ENCODE peak calls at places on chromosomes 2 and 18, in ten cellular contexts. One of them, this sample, is unnamed.

GRCh38 chr2:99249951-99250350 is 5.5 kb downstream of the LYG2 start:
- DNase-seq in transverse colon: no peak
- DNase-seq in GM13977: no peak
- DNase-seq in mesothelial cell of epicardium: no peak
- DNase-seq in fibroblast of lung: no peak
- DNase-seq in neural progenitor cell: no peak
- DNase-seq in nephron progenitor cell: no peak
- DNase-seq in astrocyte of the spinal cord: no peak
- DNase-seq in choroid plexus epithelial cell: no peak
- DNase-seq in cardiac fibroblast: no peak
- DNase-seq in this sample: no peak

GRCh38 chr18:903703-904102 is 968 bp upstream of the ADCYAP1 start:
- DNase-seq in transverse colon: no peak
- DNase-seq in GM13977: peak
- DNase-seq in mesothelial cell of epicardium: peak
- DNase-seq in fibroblast of lung: peak
- DNase-seq in neural progenitor cell: peak
- DNase-seq in nephron progenitor cell: peak
- DNase-seq in astrocyte of the spinal cord: peak
- DNase-seq in choroid plexus epithelial cell: peak
- DNase-seq in cardiac fibroblast: peak
- DNase-seq in this sample: no peak

GRCh38 chr2:120566331-120567035 is 169.2 kb upstream of the GLI2 start:
- DNase-seq in transverse colon: no peak
- DNase-seq in GM13977: no peak
- DNase-seq in mesothelial cell of epicardium: no peak
- DNase-seq in fibroblast of lung: peak
- DNase-seq in neural progenitor cell: no peak
- DNase-seq in nephron progenitor cell: no peak
- DNase-seq in astrocyte of the spinal cord: peak
- DNase-seq in choroid plexus epithelial cell: peak
- DNase-seq in cardiac fibroblast: peak
- DNase-seq in this sample: peak

GRCh38 chr2:226048625-226049024 is 649.1 kb downstream of the NYAP2 start:
- DNase-seq in transverse colon: no peak
- DNase-seq in GM13977: no peak
- DNase-seq in mesothelial cell of epicardium: no peak
- DNase-seq in fibroblast of lung: peak
- DNase-seq in neural progenitor cell: peak
- DNase-seq in nephron progenitor cell: peak
- DNase-seq in astrocyte of the spinal cord: peak
- DNase-seq in choroid plexus epithelial cell: peak
- DNase-seq in cardiac fibroblast: peak
- DNase-seq in this sample: peak

GRCh38 chr2:176118606-176119370 is 2.2 kb downstream of the HOXD10 start:
- DNase-seq in transverse colon: peak
- DNase-seq in GM13977: no peak
- DNase-seq in mesothelial cell of epicardium: no peak
- DNase-seq in fibroblast of lung: no peak
- DNase-seq in neural progenitor cell: peak
- DNase-seq in nephron progenitor cell: peak
- DNase-seq in astrocyte of the spinal cord: no peak
- DNase-seq in choroid plexus epithelial cell: no peak
- DNase-seq in cardiac fibroblast: peak
- DNase-seq in this sample: no peak

GRCh38 chr18:75036941-75037516 is 171.9 kb downstream of the PTGR3 start:
- DNase-seq in transverse colon: no peak
- DNase-seq in GM13977: no peak
- DNase-seq in mesothelial cell of epicardium: no peak
- DNase-seq in fibroblast of lung: no peak
- DNase-seq in neural progenitor cell: no peak
- DNase-seq in nephron progenitor cell: no peak
- DNase-seq in astrocyte of the spinal cord: no peak
- DNase-seq in choroid plexus epithelial cell: no peak
- DNase-seq in cardiac fibroblast: peak
- DNase-seq in this sample: no peak

GRCh38 chr2:217989221-217989948 is 13.4 kb downstream of the TNS1 start:
- DNase-seq in transverse colon: no peak
- DNase-seq in GM13977: no peak
- DNase-seq in mesothelial cell of epicardium: no peak
- DNase-seq in fibroblast of lung: no peak
- DNase-seq in neural progenitor cell: no peak
- DNase-seq in nephron progenitor cell: no peak
- DNase-seq in astrocyte of the spinal cord: no peak
- DNase-seq in choroid plexus epithelial cell: no peak
- DNase-seq in cardiac fibroblast: no peak
- DNase-seq in this sample: no peak

GRCh38 chr18:36653870-36654269 is 174.9 kb downstream of the TPGS2 start:
- DNase-seq in transverse colon: no peak
- DNase-seq in GM13977: no peak
- DNase-seq in mesothelial cell of epicardium: no peak
- DNase-seq in fibroblast of lung: no peak
- DNase-seq in neural progenitor cell: no peak
- DNase-seq in nephron progenitor cell: no peak
- DNase-seq in astrocyte of the spinal cord: no peak
- DNase-seq in choroid plexus epithelial cell: no peak
- DNase-seq in cardiac fibroblast: no peak
- DNase-seq in this sample: no peak

GRCh38 chr2:100320547-100321180 is 1.6 kb downstream of the LONRF2 start:
- DNase-seq in transverse colon: no peak
- DNase-seq in GM13977: no peak
- DNase-seq in mesothelial cell of epicardium: no peak
- DNase-seq in fibroblast of lung: no peak
- DNase-seq in neural progenitor cell: no peak
- DNase-seq in nephron progenitor cell: peak
- DNase-seq in astrocyte of the spinal cord: no peak
- DNase-seq in choroid plexus epithelial cell: no peak
- DNase-seq in cardiac fibroblast: no peak
- DNase-seq in this sample: no peak

GRCh38 chr2:112733877-112734276 is 13.1 kb downstream of the NT5DC4 start:
- DNase-seq in transverse colon: no peak
- DNase-seq in GM13977: no peak
- DNase-seq in mesothelial cell of epicardium: no peak
- DNase-seq in fibroblast of lung: no peak
- DNase-seq in neural progenitor cell: no peak
- DNase-seq in nephron progenitor cell: no peak
- DNase-seq in astrocyte of the spinal cord: no peak
- DNase-seq in choroid plexus epithelial cell: no peak
- DNase-seq in cardiac fibroblast: no peak
- DNase-seq in this sample: no peak

GRCh38 chr2:160878622-160879021 is 281.6 kb upstream of the TANK start:
- DNase-seq in transverse colon: no peak
- DNase-seq in GM13977: no peak
- DNase-seq in mesothelial cell of epicardium: no peak
- DNase-seq in fibroblast of lung: no peak
- DNase-seq in neural progenitor cell: peak
- DNase-seq in nephron progenitor cell: no peak
- DNase-seq in astrocyte of the spinal cord: no peak
- DNase-seq in choroid plexus epithelial cell: peak
- DNase-seq in cardiac fibroblast: peak
- DNase-seq in this sample: no peak

GRCh38 chr2:17918789-17919188 is 40.3 kb downstream of the KCNS3 start:
- DNase-seq in transverse colon: no peak
- DNase-seq in GM13977: no peak
- DNase-seq in mesothelial cell of epicardium: no peak
- DNase-seq in fibroblast of lung: no peak
- DNase-seq in neural progenitor cell: peak
- DNase-seq in nephron progenitor cell: no peak
- DNase-seq in astrocyte of the spinal cord: peak
- DNase-seq in choroid plexus epithelial cell: peak
- DNase-seq in cardiac fibroblast: no peak
- DNase-seq in this sample: no peak
- TF ChIP-seq CTCF in transverse colon: no peak
- TF ChIP-seq CTCF in GM13977: no peak
- TF ChIP-seq CTCF in mesothelial cell of epicardium: no peak
- TF ChIP-seq CTCF in fibroblast of lung: peak
- TF ChIP-seq CTCF in neural progenitor cell: peak
- TF ChIP-seq CTCF in nephron progenitor cell: no peak
- TF ChIP-seq CTCF in astrocyte of the spinal cord: peak
- TF ChIP-seq CTCF in choroid plexus epithelial cell: peak
- TF ChIP-seq CTCF in cardiac fibroblast: no peak
- TF ChIP-seq CTCF in this sample: no peak

GRCh38 chr2:1821530-1821929 is 77.2 kb upstream of the PXDN start:
- DNase-seq in transverse colon: no peak
- DNase-seq in GM13977: no peak
- DNase-seq in mesothelial cell of epicardium: no peak
- DNase-seq in fibroblast of lung: no peak
- DNase-seq in neural progenitor cell: no peak
- DNase-seq in nephron progenitor cell: no peak
- DNase-seq in astrocyte of the spinal cord: no peak
- DNase-seq in choroid plexus epithelial cell: no peak
- DNase-seq in cardiac fibroblast: no peak
- DNase-seq in this sample: no peak
- TF ChIP-seq CTCF in transverse colon: no peak
- TF ChIP-seq CTCF in GM13977: no peak
- TF ChIP-seq CTCF in mesothelial cell of epicardium: no peak
- TF ChIP-seq CTCF in fibroblast of lung: no peak
- TF ChIP-seq CTCF in neural progenitor cell: no peak
- TF ChIP-seq CTCF in nephron progenitor cell: no peak
- TF ChIP-seq CTCF in astrocyte of the spinal cord: no peak
- TF ChIP-seq CTCF in choroid plexus epithelial cell: no peak
- TF ChIP-seq CTCF in cardiac fibroblast: no peak
- TF ChIP-seq CTCF in this sample: no peak

GRCh38 chr2:73402386-73403103 is 16.9 kb downstream of the ALMS1 start:
- DNase-seq in transverse colon: no peak
- DNase-seq in GM13977: no peak
- DNase-seq in mesothelial cell of epicardium: no peak
- DNase-seq in fibroblast of lung: no peak
- DNase-seq in neural progenitor cell: no peak
- DNase-seq in nephron progenitor cell: no peak
- DNase-seq in astrocyte of the spinal cord: no peak
- DNase-seq in choroid plexus epithelial cell: no peak
- DNase-seq in cardiac fibroblast: no peak
- DNase-seq in this sample: no peak

GRCh38 chr2:73404409-73404808 is 18.8 kb downstream of the ALMS1 start:
- DNase-seq in transverse colon: no peak
- DNase-seq in GM13977: no peak
- DNase-seq in mesothelial cell of epicardium: no peak
- DNase-seq in fibroblast of lung: no peak
- DNase-seq in neural progenitor cell: no peak
- DNase-seq in nephron progenitor cell: no peak
- DNase-seq in astrocyte of the spinal cord: no peak
- DNase-seq in choroid plexus epithelial cell: no peak
- DNase-seq in cardiac fibroblast: no peak
- DNase-seq in this sample: no peak

GRCh38 chr2:73403237-73403636 is 17.6 kb downstream of the ALMS1 start:
- DNase-seq in transverse colon: no peak
- DNase-seq in GM13977: no peak
- DNase-seq in mesothelial cell of epicardium: no peak
- DNase-seq in fibroblast of lung: no peak
- DNase-seq in neural progenitor cell: no peak
- DNase-seq in nephron progenitor cell: no peak
- DNase-seq in astrocyte of the spinal cord: no peak
- DNase-seq in choroid plexus epithelial cell: no peak
- DNase-seq in cardiac fibroblast: no peak
- DNase-seq in this sample: no peak

GRCh38 chr2:73406996-73407395 is 21.4 kb downstream of the ALMS1 start:
- DNase-seq in transverse colon: no peak
- DNase-seq in GM13977: no peak
- DNase-seq in mesothelial cell of epicardium: no peak
- DNase-seq in fibroblast of lung: no peak
- DNase-seq in neural progenitor cell: no peak
- DNase-seq in nephron progenitor cell: no peak
- DNase-seq in astrocyte of the spinal cord: no peak
- DNase-seq in choroid plexus epithelial cell: no peak
- DNase-seq in cardiac fibroblast: no peak
- DNase-seq in this sample: no peak

DNA sequence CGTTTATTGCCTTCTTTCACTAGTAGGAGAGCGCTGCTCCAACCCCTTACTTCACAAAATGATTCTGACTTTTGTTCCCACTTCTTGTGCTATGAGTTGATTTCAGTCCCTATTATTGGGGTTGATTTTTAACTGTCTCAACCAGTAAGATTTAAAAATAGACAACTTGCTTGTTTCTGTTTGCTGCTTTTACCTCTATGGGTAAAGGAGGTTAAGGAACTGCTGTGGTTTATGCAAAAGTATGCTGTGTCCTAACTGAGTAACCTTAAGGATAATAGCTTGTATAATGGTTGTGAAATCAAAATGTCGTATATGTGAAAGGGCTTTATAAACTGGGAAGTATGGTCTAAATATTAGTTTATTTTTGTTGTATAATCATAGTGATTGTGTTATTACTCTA is 22.6 kb downstream of the ALMS1 start:
- DNase-seq in transverse colon: no peak
- DNase-seq in GM13977: no peak
- DNase-seq in mesothelial cell of epicardium: no peak
- DNase-seq in fibroblast of lung: no peak
- DNase-seq in neural progenitor cell: no peak
- DNase-seq in nephron progenitor cell: no peak
- DNase-seq in astrocyte of the spinal cord: no peak
- DNase-seq in choroid plexus epithelial cell: peak
- DNase-seq in cardiac fibroblast: no peak
- DNase-seq in this sample: no peak
- TF ChIP-seq CTCF in transverse colon: no peak
- TF ChIP-seq CTCF in GM13977: no peak
- TF ChIP-seq CTCF in mesothelial cell of epicardium: no peak
- TF ChIP-seq CTCF in fibroblast of lung: no peak
- TF ChIP-seq CTCF in neural progenitor cell: no peak
- TF ChIP-seq CTCF in nephron progenitor cell: no peak
- TF ChIP-seq CTCF in astrocyte of the spinal cord: no peak
- TF ChIP-seq CTCF in choroid plexus epithelial cell: no peak
- TF ChIP-seq CTCF in cardiac fibroblast: no peak
- TF ChIP-seq CTCF in this sample: no peak

GRCh38 chr2:196063773-196064172 is 4.9 kb downstream of the DNAH7 start:
- DNase-seq in transverse colon: no peak
- DNase-seq in GM13977: no peak
- DNase-seq in mesothelial cell of epicardium: no peak
- DNase-seq in fibroblast of lung: no peak
- DNase-seq in neural progenitor cell: no peak
- DNase-seq in nephron progenitor cell: no peak
- DNase-seq in astrocyte of the spinal cord: no peak
- DNase-seq in choroid plexus epithelial cell: no peak
- DNase-seq in cardiac fibroblast: no peak
- DNase-seq in this sample: no peak

GRCh38 chr2:196068271-196069209 is at the start of gene DNAH7:
- DNase-seq in transverse colon: peak
- DNase-seq in GM13977: peak
- DNase-seq in mesothelial cell of epicardium: peak
- DNase-seq in fibroblast of lung: peak
- DNase-seq in neural progenitor cell: peak
- DNase-seq in nephron progenitor cell: peak
- DNase-seq in astrocyte of the spinal cord: peak
- DNase-seq in choroid plexus epithelial cell: peak
- DNase-seq in cardiac fibroblast: peak
- DNase-seq in this sample: peak

DNA sequence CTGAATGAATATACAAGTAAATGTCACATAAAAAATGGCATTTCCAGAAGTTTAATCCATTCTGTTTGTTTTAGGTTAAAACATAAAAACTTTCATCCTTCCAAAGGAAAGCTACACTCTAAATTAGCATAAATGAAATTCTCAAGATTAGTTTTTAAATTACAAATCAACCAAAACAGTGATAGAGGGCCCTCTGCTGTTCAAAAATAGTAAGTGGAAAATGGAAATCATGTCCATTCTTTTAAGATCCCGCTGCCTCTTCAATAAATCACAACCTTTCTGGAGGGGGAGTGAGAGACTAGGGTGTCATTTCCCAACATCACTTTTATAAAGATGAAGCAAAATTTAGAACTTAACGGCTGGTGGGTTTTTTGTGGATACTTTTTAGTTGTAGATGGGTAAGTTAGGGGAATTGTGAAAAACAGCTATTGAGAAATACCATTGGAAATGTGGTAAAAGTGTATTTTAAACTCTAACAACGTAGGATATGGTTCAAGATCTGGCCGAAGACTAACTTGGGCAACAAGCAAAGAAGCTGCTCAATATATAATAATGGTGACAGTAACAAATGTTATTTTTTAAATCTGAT is 1.7 kb downstream of the DNAH7 start:
- DNase-seq in transverse colon: no peak
- DNase-seq in GM13977: peak
- DNase-seq in mesothelial cell of epicardium: no peak
- DNase-seq in fibroblast of lung: no peak
- DNase-seq in neural progenitor cell: peak
- DNase-seq in nephron progenitor cell: no peak
- DNase-seq in astrocyte of the spinal cord: peak
- DNase-seq in choroid plexus epithelial cell: peak
- DNase-seq in cardiac fibroblast: peak
- DNase-seq in this sample: no peak
- TF ChIP-seq CTCF in transverse colon: peak
- TF ChIP-seq CTCF in GM13977: peak
- TF ChIP-seq CTCF in mesothelial cell of epicardium: peak
- TF ChIP-seq CTCF in fibroblast of lung: peak
- TF ChIP-seq CTCF in neural progenitor cell: peak
- TF ChIP-seq CTCF in nephron progenitor cell: peak
- TF ChIP-seq CTCF in astrocyte of the spinal cord: peak
- TF ChIP-seq CTCF in choroid plexus epithelial cell: peak
- TF ChIP-seq CTCF in cardiac fibroblast: peak
- TF ChIP-seq CTCF in this sample: peak